ENCODE peak calls at places on chromosomes 7 and 10, in seven cellular contexts. J is SK-N-SH, Y is HepG2, R is GM12878, T is GM12892, A is K562, G is H1. B is an unnamed sample.

GRCh38 chr7:71511361-71511807 is 379.4 kb downstream of the GALNT17 start:
- DNase-seq in J (no peak), Y (no peak), R (no peak), T (no peak), A (peak; percentile 17), G (peak; percentile 15), B (no peak)

GRCh38 chr7:64098-64521 is 128.3 kb upstream of the FAM20C start:
- DNase-seq in J (peak; percentile 78), Y (peak; percentile 18), R (no peak), T (no peak), A (peak; percentile 33), G (no peak), B (no peak)

GRCh38 chr10:129815898-129816665 is 148.0 kb downstream of the EBF3 start:
- DNase-seq in J (no peak), Y (no peak), R (no peak), T (no peak), A (no peak), G (no peak), B (no peak)

GRCh38 chr7:135710417-135711138 is 17.4 kb downstream of the SLC13A4 start:
- DNase-seq in J (peak; percentile 83), Y (peak; percentile 16), R (no peak), T (peak; percentile 33), A (peak; percentile 93), G (no peak), B (peak; percentile 39)

GRCh38 chr7:151626422-151627115 is 106.9 kb upstream of the RHEB start:
- DNase-seq in J (peak; percentile 56), Y (peak; percentile 45), R (no peak), T (no peak), A (no peak), G (no peak), B (no peak)

GRCh38 chr10:63738410-63738809 is 217.2 kb downstream of the REEP3 start:
- DNase-seq in J (no peak), Y (peak; percentile 91), R (no peak), T (no peak), A (no peak), G (no peak), B (no peak)

GRCh38 chr7:151520419-151521229 is 929 bp upstream of the RHEB start:
- DNase-seq in J (peak; percentile 76), Y (no peak), R (no peak), T (no peak), A (no peak), G (no peak), B (no peak)

GRCh38 chr7:150410680-150411346 is 31.7 kb downstream of the ZNF775 start:
- DNase-seq in J (no peak), Y (no peak), R (no peak), T (no peak), A (no peak), G (no peak), B (no peak)

GRCh38 chr7:70696139-70696782 is 435.7 kb upstream of the GALNT17 start:
- DNase-seq in J (peak; percentile 44), Y (no peak), R (no peak), T (no peak), A (no peak), G (no peak), B (no peak)

GRCh38 chr10:88270871-88271713 is 312.0 kb downstream of the RNLS start:
- DNase-seq in J (no peak), Y (no peak), R (peak; percentile 97), T (peak; percentile 13), A (no peak), G (no peak), B (peak; percentile 18)

GRCh38 chr10:23095966-23096813 is 811 bp downstream of the MSRB2 start:
- DNase-seq in J (peak; percentile 25), Y (peak; percentile 6), R (no peak), T (no peak), A (no peak), G (no peak), B (peak; percentile 25)

GRCh38 chr7:45695249-45695995 is 121.3 kb downstream of the ADCY1 start:
- DNase-seq in J (no peak), Y (no peak), R (no peak), T (no peak), A (no peak), G (no peak), B (no peak)

GRCh38 chr10:80318742-80319141 is 29.3 kb upstream of the MAT1A start:
- DNase-seq in J (no peak), Y (no peak), R (no peak), T (no peak), A (no peak), G (no peak), B (no peak)

GRCh38 chr7:134069187-134069586 is 58.0 kb upstream of the LRGUK start:
- DNase-seq in J (no peak), Y (no peak), R (no peak), T (no peak), A (no peak), G (no peak), B (no peak)

GRCh38 chr7:105838273-105839141 is 37.9 kb downstream of the ATXN7L1 start:
- DNase-seq in J (peak; percentile 60), Y (no peak), R (no peak), T (no peak), A (no peak), G (no peak), B (no peak)

GRCh38 chr7:11714205-11714604 is 117.8 kb downstream of the THSD7A start:
- DNase-seq in J (no peak), Y (no peak), R (no peak), T (no peak), A (no peak), G (no peak), B (no peak)

GRCh38 chr7:128833939-128834310 is 3.7 kb downstream of the FLNC start:
- DNase-seq in J (no peak), Y (no peak), R (no peak), T (no peak), A (no peak), G (no peak), B (no peak)

GRCh38 chr10:133262696-133263095 is 14.0 kb downstream of the ADAM8 start:
- DNase-seq in J (no peak), Y (no peak), R (no peak), T (no peak), A (no peak), G (no peak), B (no peak)

GRCh38 chr10:73413108-73413527 is 740 bp downstream of the ANXA7 start:
- DNase-seq in J (peak; percentile 48), Y (peak; percentile 81), R (peak; percentile 41), T (peak; percentile 34), A (peak; percentile 58), G (no peak), B (peak; percentile 39)

GRCh38 chr10:86595496-86595895 is 58.9 kb upstream of the OPN4 start:
- DNase-seq in J (no peak), Y (no peak), R (no peak), T (no peak), A (no peak), G (no peak), B (no peak)

GRCh38 chr10:86598151-86598550 is 56.2 kb upstream of the OPN4 start:
- DNase-seq in J (no peak), Y (no peak), R (no peak), T (no peak), A (no peak), G (no peak), B (no peak)

GRCh38 chr10:86597306-86597705 is 57.0 kb upstream of the OPN4 start:
- DNase-seq in J (no peak), Y (no peak), R (no peak), T (no peak), A (no peak), G (no peak), B (no peak)

GRCh38 chr10:86594535-86594934 is 59.8 kb upstream of the OPN4 start:
- DNase-seq in J (no peak), Y (no peak), R (no peak), T (no peak), A (no peak), G (no peak), B (no peak)

DNA sequence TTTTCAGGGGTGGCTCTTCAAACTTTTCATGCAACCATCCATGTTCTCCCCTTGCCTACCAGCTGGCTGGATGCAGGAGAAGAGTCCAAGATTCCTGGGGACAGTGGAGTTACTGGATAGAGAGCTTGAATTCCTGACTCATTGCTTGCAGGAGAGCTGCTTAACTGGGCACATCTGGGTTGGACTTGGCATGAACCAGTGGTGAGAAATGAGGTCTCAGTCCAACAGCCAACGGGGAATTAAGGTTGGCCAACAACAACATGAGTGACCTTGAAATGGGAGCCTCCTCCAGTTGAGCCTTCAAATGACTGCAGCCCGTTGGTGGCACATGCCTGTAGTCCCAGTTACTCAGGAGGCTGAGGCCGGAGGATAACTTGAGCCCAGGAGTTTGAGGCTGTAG is 58.1 kb upstream of the OPN4 start:
- DNase-seq in J (no peak), Y (no peak), R (no peak), T (no peak), A (no peak), G (no peak), B (no peak)
- TF ChIP-seq TAF1 in J (no peak), Y (no peak), R (no peak), T (no peak), A (no peak), G (no peak), B (no peak)

GRCh38 chr7:74174606-74175082 is 488 bp downstream of the EIF4H start:
- DNase-seq in J (peak; percentile 85), Y (peak; percentile 30), R (no peak), T (peak; percentile 32), A (no peak), G (no peak), B (peak; percentile 35)
- TF ChIP-seq TAF1 in J (no peak), Y (no peak), R (no peak), T (no peak), A (no peak), G (no peak), B (no peak)

GRCh38 chr7:43248961-43249807 is 136.7 kb downstream of the HECW1 start:
- DNase-seq in J (no peak), Y (no peak), R (no peak), T (no peak), A (peak; percentile 27), G (no peak), B (no peak)
- TF ChIP-seq TAF1 in J (no peak), Y (no peak), R (no peak), T (no peak), A (no peak), G (no peak), B (no peak)

GRCh38 chr7:154505362-154505761 is 453.2 kb downstream of the DPP6 start:
- DNase-seq in J (no peak), Y (no peak), R (no peak), T (no peak), A (no peak), G (no peak), B (no peak)

GRCh38 chr7:154504938-154505337 is 452.7 kb downstream of the DPP6 start:
- DNase-seq in J (no peak), Y (no peak), R (no peak), T (no peak), A (no peak), G (no peak), B (no peak)

GRCh38 chr7:154509192-154509591 is 457.0 kb downstream of the DPP6 start:
- DNase-seq in J (no peak), Y (no peak), R (no peak), T (no peak), A (no peak), G (no peak), B (no peak)

DNA sequence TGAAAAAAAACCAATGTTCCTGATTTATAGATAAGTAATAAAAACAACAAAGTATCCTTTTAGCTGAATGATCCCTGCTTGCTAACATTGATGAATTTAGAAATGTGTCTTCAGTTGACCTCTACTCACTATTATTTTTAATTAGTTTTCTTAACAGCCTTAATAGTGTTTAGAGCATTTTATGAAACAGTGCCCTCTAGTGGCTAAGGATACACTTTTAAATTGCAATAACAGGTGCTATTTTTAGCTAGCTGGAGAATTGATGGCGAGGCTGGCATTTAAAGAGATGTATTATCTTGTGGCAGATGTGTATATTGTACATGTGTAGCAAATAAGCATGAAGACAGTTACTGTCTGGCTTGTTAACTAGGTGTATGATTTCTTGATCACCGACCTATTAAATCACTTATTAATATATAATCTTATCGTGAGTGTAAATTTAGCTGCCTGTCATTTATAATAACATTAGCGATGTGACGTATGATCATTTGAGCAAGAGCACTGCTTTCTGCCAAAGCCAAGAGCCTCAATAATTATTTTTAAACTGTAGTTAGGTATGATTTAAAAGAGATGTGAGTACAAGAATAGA is 451.9 kb downstream of the DPP6 start:
- DNase-seq in J (peak; percentile 47), Y (peak; percentile 19), R (no peak), T (no peak), A (peak; percentile 57), G (no peak), B (no peak)
- TF ChIP-seq TAF1 in J (no peak), Y (no peak), R (no peak), T (no peak), A (no peak), G (no peak), B (no peak)